ENCODE peak calls at places on chromosomes 11 and 22, in eight cellular contexts. W is effector memory CD4-positive, alpha-beta T cell; E is mesendoderm; N is thyroid gland; S is A549; B is ascending aorta; O is naive thymus-derived CD4-positive, alpha-beta T cell; D is gastrocnemius medialis. R is an unnamed sample.

GRCh38 chr11:63459586-63459985 is 31.4 kb downstream of the PLAAT5 start:
- DNase-seq in B (no peak), O (no peak), W (no peak), S (no peak), N (no peak), D (no peak), E (peak), R (no peak)

GRCh38 chr11:17932472-17932871 is 80.4 kb downstream of the SERGEF start:
- DNase-seq in N (no peak), E (peak), O (no peak), S (no peak), D (no peak), B (no peak), W (no peak), R (no peak)

GRCh38 chr11:131392528-131393255 is 22.3 kb downstream of the NTM start:
- DNase-seq in E (peak), O (no peak), N (no peak), W (no peak), S (peak), B (no peak), D (no peak), R (no peak)

GRCh38 chr22:36773935-36774334 is 2.0 kb downstream of the IFT27 start:
- DNase-seq in O (no peak), N (peak), S (peak), W (no peak), E (peak), D (no peak), B (no peak), R (no peak)

GRCh38 chr22:23778576-23778900 is 5.9 kb downstream of the MMP11 start:
- DNase-seq in E (no peak), W (no peak), O (no peak), B (no peak), N (no peak), D (no peak), S (no peak), R (no peak)

GRCh38 chr11:122494171-122494570 is 161.4 kb upstream of the UBASH3B start:
- DNase-seq in S (no peak), N (no peak), W (no peak), E (no peak), O (no peak), D (peak), B (peak), R (no peak)

GRCh38 chr11:18173225-18173866 is 709 bp downstream of the MRGPRX4 start:
- DNase-seq in O (no peak), N (no peak), W (no peak), D (no peak), B (no peak), S (no peak), E (no peak), R (no peak)

GRCh38 chr11:40129276-40129675 is 1330.2 kb downstream of the LRRC4C start:
- DNase-seq in W (no peak), B (no peak), E (peak), N (no peak), D (no peak), O (no peak), S (peak), R (no peak)

GRCh38 chr22:36147196-36147788 is 13.3 kb downstream of the APOL3 start:
- DNase-seq in D (no peak), W (no peak), O (no peak), N (no peak), S (no peak), B (no peak), E (peak), R (no peak)

GRCh38 chr11:15927196-15927865 is 429.0 kb downstream of the SOX6 start:
- DNase-seq in N (no peak), B (no peak), D (no peak), W (no peak), E (no peak), S (no peak), O (no peak), R (no peak)

GRCh38 chr11:124900464-124900863 is 2.8 kb upstream of the ROBO4 start:
- DNase-seq in W (no peak), E (peak), D (no peak), B (no peak), N (peak), S (peak), O (no peak), R (no peak)

GRCh38 chr11:106684944-106685343 is 333.3 kb downstream of the GUCY1A2 start:
- DNase-seq in E (no peak), W (no peak), S (no peak), N (no peak), D (no peak), O (no peak), B (no peak), R (no peak)

GRCh38 chr22:37065149-37065548 is 13.6 kb downstream of the KCTD17 start:
- DNase-seq in D (no peak), O (no peak), B (no peak), E (no peak), S (no peak), N (no peak), W (no peak), R (no peak)

DNA sequence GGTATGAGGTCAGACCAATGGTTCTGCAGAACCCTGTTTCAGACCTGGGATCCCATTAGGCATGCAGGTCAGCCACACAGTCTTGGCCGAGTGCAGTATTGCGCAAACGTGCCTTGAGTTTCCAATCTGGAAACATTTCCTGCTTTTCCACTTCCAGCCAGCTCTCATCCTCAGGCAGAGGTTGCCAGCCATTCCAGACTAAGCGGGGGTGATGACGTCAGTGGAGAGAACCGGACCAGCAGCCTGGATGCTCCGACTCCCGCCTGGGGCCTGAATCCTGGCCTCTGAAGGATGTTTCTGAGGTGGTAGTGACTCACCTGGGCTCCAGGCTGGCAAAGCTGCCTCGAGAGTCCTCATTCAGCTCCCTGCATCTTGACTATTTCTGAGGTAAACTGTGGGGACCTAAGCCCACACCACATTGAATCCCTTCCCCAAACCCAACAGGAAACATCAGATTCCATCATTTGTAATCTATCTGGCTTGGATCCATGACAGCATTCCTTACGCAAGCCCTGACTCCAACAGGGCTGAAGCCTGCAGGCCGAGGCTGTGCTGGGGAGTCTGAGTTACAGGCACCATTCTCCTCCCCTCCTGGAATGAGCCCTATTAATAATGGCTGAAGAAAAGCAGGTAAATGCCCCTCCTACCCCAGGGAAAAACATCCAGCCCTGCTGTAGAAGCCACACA is 83.0 kb downstream of the ABTB2 start:
- DNase-seq in E (peak), O (no peak), D (peak), W (no peak), S (peak), N (peak), B (peak), R (peak)
- H3K27ac ChIP-seq in E (no peak), O (no peak), D (peak), W (no peak), S (peak), N (peak), B (peak), R (no peak)

GRCh38 chr11:128685383-128686044 is 8.4 kb upstream of the FLI1 start:
- DNase-seq in S (no peak), B (no peak), D (no peak), O (no peak), W (no peak), E (no peak), N (no peak), R (no peak)

GRCh38 chr11:128686745-128687177 is 7.1 kb upstream of the FLI1 start:
- DNase-seq in W (no peak), N (peak), D (no peak), B (no peak), E (peak), O (peak), S (peak), R (no peak)

GRCh38 chr11:128687321-128687720 is 6.6 kb upstream of the FLI1 start:
- DNase-seq in O (no peak), E (peak), D (no peak), S (no peak), N (peak), B (no peak), W (no peak), R (no peak)

GRCh38 chr11:128684582-128685382 is 9.1 kb upstream of the FLI1 start:
- DNase-seq in B (no peak), N (no peak), E (peak), W (no peak), D (no peak), S (no peak), O (no peak), R (no peak)

DNA sequence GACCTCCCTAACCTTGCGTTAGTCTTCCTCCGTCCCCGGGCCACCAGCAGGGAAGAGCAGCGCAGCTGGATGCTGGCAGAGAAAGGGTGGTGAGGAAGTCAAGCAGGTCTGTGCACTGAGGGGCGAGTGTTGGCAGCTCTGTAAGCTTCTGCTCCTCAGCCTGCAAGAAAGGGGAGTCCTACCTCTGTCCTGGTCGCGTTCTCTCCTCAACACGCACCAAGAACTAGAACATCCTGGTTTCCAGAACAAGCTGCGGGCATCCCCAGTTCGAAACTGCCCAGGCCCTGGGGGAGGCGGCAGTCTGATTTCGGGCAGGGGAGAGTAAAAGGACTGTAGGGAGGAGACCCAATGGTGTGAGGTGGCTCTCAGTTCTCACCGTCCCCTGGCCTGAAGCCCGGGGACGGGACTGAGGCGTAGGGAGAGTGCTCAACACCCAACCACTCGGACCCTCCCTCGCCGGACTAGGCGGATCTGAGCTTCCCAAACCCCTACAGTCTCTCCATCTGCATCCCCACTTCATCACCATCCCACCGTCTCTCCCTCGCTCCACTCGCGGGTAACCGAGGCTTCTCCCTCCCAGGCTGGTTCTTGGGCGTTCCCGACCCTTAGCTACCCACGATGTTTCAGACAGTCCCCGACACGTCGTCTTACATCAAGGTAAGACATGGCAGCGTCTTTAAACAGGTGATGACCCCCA is 7.7 kb upstream of the FLI1 start:
- DNase-seq in B (no peak), W (no peak), E (peak), N (no peak), S (no peak), O (peak), D (no peak), R (no peak)
- H3K4me3 ChIP-seq in B (no peak), W (peak), E (peak), N (no peak), S (no peak), O (peak), D (peak), R (peak)

DNA sequence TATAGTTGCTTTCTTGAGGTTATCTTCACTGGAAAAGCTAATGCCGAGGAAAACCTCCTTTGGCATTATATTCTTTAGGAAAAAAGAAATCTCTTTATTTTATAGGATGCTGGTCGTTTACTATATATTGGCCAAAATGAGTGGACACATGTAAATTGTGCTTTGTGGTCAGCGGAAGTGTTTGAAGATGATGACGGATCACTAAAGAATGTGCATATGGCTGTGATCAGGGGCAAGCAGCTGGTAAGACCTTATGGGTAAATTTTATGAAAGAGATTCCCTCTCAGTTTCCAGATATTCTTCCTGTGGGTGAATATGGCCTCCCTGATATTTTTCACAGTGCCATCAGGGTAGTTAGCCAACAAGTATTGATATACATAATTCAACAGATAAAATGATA is 29.4 kb upstream of the TTC36 start:
- DNase-seq in S (no peak), W (no peak), D (no peak), B (no peak), E (no peak), N (no peak), O (no peak), R (no peak)
- H3K27ac ChIP-seq in S (no peak), W (no peak), D (no peak), B (no peak), E (no peak), N (no peak), O (no peak), R (peak)

DNA sequence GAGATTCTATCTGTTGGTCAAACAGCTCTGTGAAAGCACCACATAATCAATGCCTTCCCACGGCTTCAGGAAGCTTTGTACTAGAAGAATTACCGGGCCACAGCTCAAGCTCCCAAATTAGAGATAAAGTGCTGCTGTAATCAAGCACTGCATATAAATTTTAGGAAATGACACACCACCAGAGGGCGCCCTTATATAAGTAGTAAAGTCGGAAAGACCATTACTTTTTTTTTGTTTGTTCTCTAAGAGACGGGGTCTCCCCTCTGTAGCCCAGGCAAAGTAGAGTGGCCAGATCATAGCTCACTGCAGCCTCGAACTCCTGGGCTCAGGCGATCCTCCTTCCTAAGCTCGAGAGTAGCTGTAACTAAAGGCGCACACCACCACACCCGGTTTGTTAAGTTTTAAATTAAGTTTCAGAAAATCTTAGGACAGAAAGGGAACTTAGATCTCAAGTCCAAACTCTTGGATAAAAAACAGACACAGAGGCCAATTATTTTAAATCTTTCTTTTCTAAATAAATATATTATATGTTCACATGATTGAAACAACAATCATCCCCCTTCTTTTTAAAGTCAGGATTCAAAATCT is 32.6 kb downstream of the PRCP start:
- DNase-seq in O (peak), S (peak), W (peak), E (peak), B (no peak), D (peak), N (peak), R (no peak)
- H3K4me3 ChIP-seq in O (no peak), S (peak), W (no peak), E (no peak), B (no peak), D (no peak), N (no peak), R (no peak)

R was measured in dorsolateral prefrontal cortex.